ENCODE peak calls at places on chromosomes 2 and 18, in seven cellular contexts. Q is A549; O is GM06990; U is NCI-H1694; Y is CD8-positive, alpha-beta memory T cell; P is cerebellum; X is activated naive CD4-positive, alpha-beta T cell. H is an unnamed sample.
A peak's percentile ranks its signal among the peaks of the same experiment; 100 is the strongest.

GRCh38 chr2:196758474-196759377 is 40.8 kb downstream of the GTF3C3 start:
- DNase-seq in Q (peak; percentile 12), O (no peak), U (no peak), Y (no peak), P (peak; percentile 9), X (no peak), H (no peak)

GRCh38 chr2:164560181-164560792 is 61.0 kb downstream of the GRB14 start:
- DNase-seq in Q (peak; percentile 25), O (no peak), U (peak; percentile 20), Y (no peak), P (no peak), X (no peak), H (no peak)

GRCh38 chr2:145875011-145875410 is 1355.1 kb upstream of the ZEB2 start:
- DNase-seq in Q (no peak), O (no peak), U (no peak), Y (no peak), P (no peak), X (no peak), H (no peak)

GRCh38 chr2:72138921-72139381 is 8.7 kb downstream of the CYP26B1 start:
- DNase-seq in Q (no peak), O (no peak), U (no peak), Y (no peak), P (peak; percentile 8), X (no peak), H (peak; percentile 46)

GRCh38 chr2:641501-642430 is 35.4 kb downstream of the TMEM18 start:
- DNase-seq in Q (no peak), O (no peak), U (no peak), Y (no peak), P (no peak), X (no peak), H (no peak)

GRCh38 chr2:70686577-70687460 is 81.2 kb downstream of the ADD2 start:
- DNase-seq in Q (peak; percentile 86), O (peak; percentile 18), U (peak; percentile 91), Y (no peak), P (peak; percentile 86), X (no peak), H (peak; percentile 90)

GRCh38 chr2:201267278-201268030 is 7.1 kb downstream of the CASP8 start:
- DNase-seq in Q (no peak), O (no peak), U (no peak), Y (no peak), P (no peak), X (no peak), H (no peak)

GRCh38 chr2:42923632-42924425 is 131.4 kb upstream of the HAAO start:
- DNase-seq in Q (no peak), O (no peak), U (no peak), Y (no peak), P (no peak), X (no peak), H (no peak)

GRCh38 chr2:132438650-132439030 is 22.0 kb downstream of the GPR39 start:
- DNase-seq in Q (peak; percentile 91), O (no peak), U (peak; percentile 65), Y (no peak), P (no peak), X (no peak), H (no peak)

GRCh38 chr2:144267209-144267608 is 252.7 kb downstream of the ZEB2 start:
- DNase-seq in Q (no peak), O (no peak), U (no peak), Y (no peak), P (no peak), X (no peak), H (no peak)

GRCh38 chr18:76545433-76546281 is 50.6 kb upstream of the ZNF516 start:
- DNase-seq in Q (no peak), O (no peak), U (no peak), Y (no peak), P (no peak), X (no peak), H (no peak)

GRCh38 chr2:14722919-14723559 is 90.5 kb downstream of the LRATD1 start:
- DNase-seq in Q (no peak), O (no peak), U (no peak), Y (no peak), P (no peak), X (no peak), H (no peak)

GRCh38 chr2:119126650-119127049 is 31.9 kb downstream of the C1QL2 start:
- DNase-seq in Q (peak; percentile 34), O (peak; percentile 28), U (no peak), Y (peak; percentile 3), P (no peak), X (no peak), H (peak; percentile 94)

GRCh38 chr2:123961576-123961975 is 63.5 kb upstream of the CNTNAP5 start:
- DNase-seq in Q (no peak), O (no peak), U (no peak), Y (no peak), P (no peak), X (no peak), H (no peak)

GRCh38 chr18:21741511-21742322 is 1.1 kb downstream of the MIB1 start:
- DNase-seq in Q (peak; percentile 4), O (peak; percentile 35), U (no peak), Y (no peak), P (peak; percentile 27), X (no peak), H (no peak)

GRCh38 chr2:194363295-194363694 is 1293.7 kb upstream of the SLC39A10 start:
- DNase-seq in Q (no peak), O (no peak), U (peak; percentile 91), Y (no peak), P (peak; percentile 21), X (no peak), H (no peak)

GRCh38 chr18:50507120-50507590 is 52.7 kb upstream of the MAPK4 start:
- DNase-seq in Q (peak; percentile 12), O (no peak), U (no peak), Y (no peak), P (peak; percentile 80), X (no peak), H (peak; percentile 70)

GRCh38 chr2:234580686-234581085 is 83.8 kb upstream of the ARL4C start:
- DNase-seq in Q (no peak), O (no peak), U (no peak), Y (no peak), P (no peak), X (no peak), H (no peak)

GRCh38 chr2:149364839-149365238 is 34.5 kb downstream of the LYPD6 start:
- DNase-seq in Q (no peak), O (no peak), U (no peak), Y (no peak), P (no peak), X (no peak), H (no peak)